ENCODE peak calls at places on chromosomes 7 and 10, in seven cellular contexts. One of them, this sample, is unnamed.

GRCh38 chr10:94092848-94093247 is 99.1 kb downstream of the PLCE1 start:
- DNase-seq in Calu3: no peak
- DNase-seq in upper lobe of left lung: no peak
- DNase-seq in H9: no peak
- DNase-seq in activated CD8-positive, alpha-beta T cell treated with anti-CD3 and anti-CD28 coated beads for 36 hours: no peak
- DNase-seq in prostate gland: no peak
- DNase-seq in GM20000: no peak
- DNase-seq in this sample: no peak

GRCh38 chr7:111148134-111148533 is 57.2 kb downstream of the LRRN3 start:
- DNase-seq in H9: no peak
- DNase-seq in upper lobe of left lung: no peak
- DNase-seq in GM20000: no peak
- DNase-seq in prostate gland: no peak
- DNase-seq in activated CD8-positive, alpha-beta T cell treated with anti-CD3 and anti-CD28 coated beads for 36 hours: no peak
- DNase-seq in Calu3: no peak
- DNase-seq in this sample: no peak

GRCh38 chr7:147170341-147171012 is 1053.9 kb downstream of the CNTNAP2 start:
- DNase-seq in Calu3: no peak
- DNase-seq in upper lobe of left lung: peak; percentile 51
- DNase-seq in GM20000: no peak
- DNase-seq in activated CD8-positive, alpha-beta T cell treated with anti-CD3 and anti-CD28 coated beads for 36 hours: no peak
- DNase-seq in prostate gland: no peak
- DNase-seq in H9: peak; percentile 38
- DNase-seq in this sample: no peak

GRCh38 chr7:128322040-128322643 is 21.6 kb downstream of the RBM28 start:
- DNase-seq in GM20000: no peak
- DNase-seq in activated CD8-positive, alpha-beta T cell treated with anti-CD3 and anti-CD28 coated beads for 36 hours: peak; percentile 41
- DNase-seq in Calu3: peak; percentile 18
- DNase-seq in prostate gland: no peak
- DNase-seq in H9: no peak
- DNase-seq in upper lobe of left lung: no peak
- DNase-seq in this sample: no peak

GRCh38 chr7:15723840-15724239 is 37.4 kb upstream of the MEOX2 start:
- DNase-seq in Calu3: no peak
- DNase-seq in GM20000: no peak
- DNase-seq in activated CD8-positive, alpha-beta T cell treated with anti-CD3 and anti-CD28 coated beads for 36 hours: no peak
- DNase-seq in upper lobe of left lung: no peak
- DNase-seq in prostate gland: no peak
- DNase-seq in H9: no peak
- DNase-seq in this sample: no peak

GRCh38 chr10:22340362-22341189 is 4.7 kb upstream of the SPAG6 start:
- DNase-seq in upper lobe of left lung: peak; percentile 94
- DNase-seq in activated CD8-positive, alpha-beta T cell treated with anti-CD3 and anti-CD28 coated beads for 36 hours: peak; percentile 65
- DNase-seq in H9: peak; percentile 72
- DNase-seq in Calu3: peak; percentile 61
- DNase-seq in prostate gland: peak; percentile 53
- DNase-seq in GM20000: peak; percentile 85
- DNase-seq in this sample: peak; percentile 53

GRCh38 chr7:158824028-158824427 is 5.3 kb downstream of the ESYT2 start:
- DNase-seq in GM20000: peak; percentile 64
- DNase-seq in Calu3: no peak
- DNase-seq in prostate gland: no peak
- DNase-seq in upper lobe of left lung: no peak
- DNase-seq in H9: no peak
- DNase-seq in activated CD8-positive, alpha-beta T cell treated with anti-CD3 and anti-CD28 coated beads for 36 hours: peak; percentile 85
- DNase-seq in this sample: no peak

GRCh38 chr7:19464241-19464640 is 244.6 kb downstream of the POLR1F start:
- DNase-seq in upper lobe of left lung: no peak
- DNase-seq in GM20000: no peak
- DNase-seq in H9: no peak
- DNase-seq in Calu3: no peak
- DNase-seq in prostate gland: no peak
- DNase-seq in activated CD8-positive, alpha-beta T cell treated with anti-CD3 and anti-CD28 coated beads for 36 hours: no peak
- DNase-seq in this sample: no peak

GRCh38 chr10:59907918-59908807 is 1.8 kb upstream of the CCDC6 start:
- DNase-seq in H9: peak; percentile 86
- DNase-seq in Calu3: peak; percentile 72
- DNase-seq in upper lobe of left lung: no peak
- DNase-seq in prostate gland: peak; percentile 69
- DNase-seq in GM20000: peak; percentile 39
- DNase-seq in activated CD8-positive, alpha-beta T cell treated with anti-CD3 and anti-CD28 coated beads for 36 hours: peak; percentile 77
- DNase-seq in this sample: no peak

GRCh38 chr7:68472688-68473087 is 1125.6 kb upstream of the AUTS2 start:
- DNase-seq in Calu3: no peak
- DNase-seq in H9: no peak
- DNase-seq in upper lobe of left lung: no peak
- DNase-seq in GM20000: no peak
- DNase-seq in activated CD8-positive, alpha-beta T cell treated with anti-CD3 and anti-CD28 coated beads for 36 hours: no peak
- DNase-seq in prostate gland: no peak
- DNase-seq in this sample: no peak

GRCh38 chr10:129892571-129893045 is 71.5 kb downstream of the EBF3 start:
- DNase-seq in GM20000: no peak
- DNase-seq in H9: no peak
- DNase-seq in prostate gland: no peak
- DNase-seq in Calu3: no peak
- DNase-seq in activated CD8-positive, alpha-beta T cell treated with anti-CD3 and anti-CD28 coated beads for 36 hours: no peak
- DNase-seq in upper lobe of left lung: no peak
- DNase-seq in this sample: no peak

GRCh38 chr10:129223363-129223762 is 243.7 kb upstream of the MGMT start:
- DNase-seq in upper lobe of left lung: no peak
- DNase-seq in prostate gland: no peak
- DNase-seq in GM20000: no peak
- DNase-seq in activated CD8-positive, alpha-beta T cell treated with anti-CD3 and anti-CD28 coated beads for 36 hours: no peak
- DNase-seq in Calu3: no peak
- DNase-seq in H9: no peak
- DNase-seq in this sample: no peak

GRCh38 chr10:86654411-86655172 is at the start of gene OPN4:
- DNase-seq in H9: no peak
- DNase-seq in activated CD8-positive, alpha-beta T cell treated with anti-CD3 and anti-CD28 coated beads for 36 hours: no peak
- DNase-seq in Calu3: no peak
- DNase-seq in GM20000: no peak
- DNase-seq in upper lobe of left lung: no peak
- DNase-seq in prostate gland: no peak
- DNase-seq in this sample: peak; percentile 27

GRCh38 chr7:135508853-135509588 is 881 bp downstream of the CNOT4 start:
- DNase-seq in upper lobe of left lung: no peak
- DNase-seq in prostate gland: peak; percentile 7
- DNase-seq in GM20000: peak; percentile 26
- DNase-seq in Calu3: peak; percentile 17
- DNase-seq in H9: peak; percentile 28
- DNase-seq in activated CD8-positive, alpha-beta T cell treated with anti-CD3 and anti-CD28 coated beads for 36 hours: peak; percentile 60
- DNase-seq in this sample: no peak

GRCh38 chr7:46229409-46229808 is 308.3 kb upstream of the IGFBP3 start:
- DNase-seq in prostate gland: no peak
- DNase-seq in GM20000: no peak
- DNase-seq in activated CD8-positive, alpha-beta T cell treated with anti-CD3 and anti-CD28 coated beads for 36 hours: no peak
- DNase-seq in Calu3: no peak
- DNase-seq in H9: no peak
- DNase-seq in upper lobe of left lung: no peak
- DNase-seq in this sample: no peak

GRCh38 chr10:62560207-62560819 is 186.1 kb downstream of the ZNF365 start:
- DNase-seq in GM20000: no peak
- DNase-seq in activated CD8-positive, alpha-beta T cell treated with anti-CD3 and anti-CD28 coated beads for 36 hours: no peak
- DNase-seq in upper lobe of left lung: no peak
- DNase-seq in H9: no peak
- DNase-seq in Calu3: no peak
- DNase-seq in prostate gland: no peak
- DNase-seq in this sample: no peak

GRCh38 chr10:133024711-133025557 is 62.8 kb upstream of the ADGRA1 start:
- DNase-seq in GM20000: no peak
- DNase-seq in upper lobe of left lung: peak; percentile 55
- DNase-seq in Calu3: no peak
- DNase-seq in activated CD8-positive, alpha-beta T cell treated with anti-CD3 and anti-CD28 coated beads for 36 hours: no peak
- DNase-seq in H9: no peak
- DNase-seq in prostate gland: no peak
- DNase-seq in this sample: no peak

GRCh38 chr7:71488308-71488707 is 356.4 kb downstream of the GALNT17 start:
- DNase-seq in activated CD8-positive, alpha-beta T cell treated with anti-CD3 and anti-CD28 coated beads for 36 hours: no peak
- DNase-seq in H9: peak; percentile 39
- DNase-seq in prostate gland: no peak
- DNase-seq in Calu3: no peak
- DNase-seq in GM20000: no peak
- DNase-seq in upper lobe of left lung: no peak
- DNase-seq in this sample: no peak

GRCh38 chr7:16203065-16203464 is 218.3 kb downstream of the CRPPA start:
- DNase-seq in H9: no peak
- DNase-seq in Calu3: peak; percentile 39
- DNase-seq in prostate gland: no peak
- DNase-seq in activated CD8-positive, alpha-beta T cell treated with anti-CD3 and anti-CD28 coated beads for 36 hours: no peak
- DNase-seq in GM20000: no peak
- DNase-seq in upper lobe of left lung: no peak
- DNase-seq in this sample: no peak

GRCh38 chr7:44633254-44634186 is 27.1 kb downstream of the OGDH start:
- DNase-seq in Calu3: peak; percentile 75
- DNase-seq in upper lobe of left lung: no peak
- DNase-seq in GM20000: peak; percentile 55
- DNase-seq in activated CD8-positive, alpha-beta T cell treated with anti-CD3 and anti-CD28 coated beads for 36 hours: peak; percentile 67
- DNase-seq in prostate gland: peak; percentile 76
- DNase-seq in H9: no peak
- DNase-seq in this sample: no peak

GRCh38 chr10:13685885-13686284 is 99.1 kb downstream of the PRPF18 start:
- DNase-seq in prostate gland: peak; percentile 55
- DNase-seq in activated CD8-positive, alpha-beta T cell treated with anti-CD3 and anti-CD28 coated beads for 36 hours: no peak
- DNase-seq in Calu3: no peak
- DNase-seq in H9: no peak
- DNase-seq in GM20000: no peak
- DNase-seq in upper lobe of left lung: no peak
- DNase-seq in this sample: no peak

GRCh38 chr7:34313289-34313688 is 344.7 kb upstream of the NPSR1 start:
- DNase-seq in Calu3: no peak
- DNase-seq in activated CD8-positive, alpha-beta T cell treated with anti-CD3 and anti-CD28 coated beads for 36 hours: no peak
- DNase-seq in prostate gland: no peak
- DNase-seq in H9: no peak
- DNase-seq in GM20000: no peak
- DNase-seq in upper lobe of left lung: no peak
- DNase-seq in this sample: no peak

GRCh38 chr10:77391605-77392235 is 245.9 kb downstream of the KCNMA1 start:
- DNase-seq in Calu3: peak; percentile 86
- DNase-seq in upper lobe of left lung: no peak
- DNase-seq in prostate gland: peak; percentile 61
- DNase-seq in activated CD8-positive, alpha-beta T cell treated with anti-CD3 and anti-CD28 coated beads for 36 hours: peak; percentile 57
- DNase-seq in GM20000: peak; percentile 54
- DNase-seq in H9: peak; percentile 89
- DNase-seq in this sample: no peak

DNA sequence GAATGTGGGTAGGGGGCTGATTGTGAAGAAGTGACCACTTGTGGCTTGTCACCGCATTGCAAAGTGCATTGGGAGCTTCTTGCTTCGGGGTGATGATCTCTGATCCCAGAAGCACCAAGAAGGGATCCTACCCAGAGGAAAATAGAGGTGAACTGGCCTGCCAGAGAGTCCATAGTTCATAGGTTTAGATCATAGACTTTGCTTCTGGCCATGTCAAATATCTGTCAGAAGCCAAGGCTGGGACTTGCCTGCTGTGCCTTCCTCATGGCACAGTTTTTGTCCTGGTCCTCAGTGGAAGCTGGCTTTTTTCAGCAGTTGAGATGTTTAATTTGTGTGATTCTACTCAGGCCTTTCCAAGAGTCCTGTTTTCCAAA is 1.1 kb downstream of the ZSWIM8 start:
- DNase-seq in H9: no peak
- DNase-seq in Calu3: no peak
- DNase-seq in upper lobe of left lung: no peak
- DNase-seq in prostate gland: no peak
- DNase-seq in activated CD8-positive, alpha-beta T cell treated with anti-CD3 and anti-CD28 coated beads for 36 hours: no peak
- DNase-seq in GM20000: no peak
- DNase-seq in this sample: no peak
- TF ChIP-seq CTCF in H9: no peak
- TF ChIP-seq CTCF in Calu3: peak; percentile 22
- TF ChIP-seq CTCF in upper lobe of left lung: no peak
- TF ChIP-seq CTCF in prostate gland: no peak
- TF ChIP-seq CTCF in activated CD8-positive, alpha-beta T cell treated with anti-CD3 and anti-CD28 coated beads for 36 hours: no peak
- TF ChIP-seq CTCF in GM20000: no peak
- TF ChIP-seq CTCF in this sample: no peak

DNA sequence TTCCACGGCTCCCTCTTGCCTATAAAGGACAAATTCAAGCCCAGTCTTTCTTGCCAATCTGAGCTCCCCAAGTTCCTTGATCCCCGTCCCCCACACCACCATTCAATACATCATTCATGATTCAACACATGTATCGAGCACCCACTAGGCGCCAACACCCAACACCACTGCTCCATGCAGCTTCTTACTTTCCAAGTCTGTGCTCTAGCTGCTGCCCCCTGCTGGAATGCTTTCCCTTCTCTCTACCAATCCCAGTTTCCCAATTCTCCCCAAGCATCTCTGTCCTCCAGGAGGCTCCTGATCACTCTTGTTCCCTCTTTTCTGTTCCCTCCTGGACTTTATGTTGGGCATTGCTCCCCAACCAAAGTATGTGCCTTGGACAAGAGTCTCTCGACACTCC is 172.6 kb downstream of the NEURL1 start:
- DNase-seq in H9: peak; percentile 64
- DNase-seq in upper lobe of left lung: no peak
- DNase-seq in GM20000: no peak
- DNase-seq in prostate gland: no peak
- DNase-seq in Calu3: no peak
- DNase-seq in activated CD8-positive, alpha-beta T cell treated with anti-CD3 and anti-CD28 coated beads for 36 hours: peak; percentile 32
- DNase-seq in this sample: no peak
- TF ChIP-seq CTCF in H9: peak; percentile 74
- TF ChIP-seq CTCF in upper lobe of left lung: peak; percentile 17
- TF ChIP-seq CTCF in GM20000: peak; percentile 26
- TF ChIP-seq CTCF in prostate gland: no peak
- TF ChIP-seq CTCF in Calu3: no peak
- TF ChIP-seq CTCF in activated CD8-positive, alpha-beta T cell treated with anti-CD3 and anti-CD28 coated beads for 36 hours: peak; percentile 19
- TF ChIP-seq CTCF in this sample: peak; percentile 38

DNA sequence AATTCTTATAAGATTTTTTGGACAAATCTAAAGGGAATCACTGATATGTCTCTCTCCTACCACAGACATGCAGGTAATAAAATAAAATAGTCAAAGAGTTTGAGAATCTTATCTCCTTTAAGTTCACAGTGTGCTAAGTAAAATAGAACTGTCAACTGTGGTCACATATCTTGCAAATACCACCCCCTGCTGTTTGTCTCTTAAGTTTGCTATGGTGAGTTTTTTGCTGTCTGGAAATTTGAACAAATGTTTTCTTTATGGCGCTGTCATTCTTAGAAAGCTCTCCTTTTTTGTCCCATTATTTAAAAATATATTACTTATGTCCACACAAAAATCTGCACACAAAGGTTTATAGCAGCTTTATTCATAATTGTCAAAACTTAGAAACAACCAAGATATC is 19.6 kb downstream of the GIMAP5 start:
- DNase-seq in H9: no peak
- DNase-seq in prostate gland: no peak
- DNase-seq in Calu3: no peak
- DNase-seq in activated CD8-positive, alpha-beta T cell treated with anti-CD3 and anti-CD28 coated beads for 36 hours: no peak
- DNase-seq in GM20000: peak; percentile 52
- DNase-seq in upper lobe of left lung: no peak
- DNase-seq in this sample: no peak
- TF ChIP-seq CTCF in H9: no peak
- TF ChIP-seq CTCF in prostate gland: no peak
- TF ChIP-seq CTCF in Calu3: no peak
- TF ChIP-seq CTCF in activated CD8-positive, alpha-beta T cell treated with anti-CD3 and anti-CD28 coated beads for 36 hours: peak; percentile 69
- TF ChIP-seq CTCF in GM20000: no peak
- TF ChIP-seq CTCF in upper lobe of left lung: peak; percentile 46
- TF ChIP-seq CTCF in this sample: peak; percentile 63

DNA sequence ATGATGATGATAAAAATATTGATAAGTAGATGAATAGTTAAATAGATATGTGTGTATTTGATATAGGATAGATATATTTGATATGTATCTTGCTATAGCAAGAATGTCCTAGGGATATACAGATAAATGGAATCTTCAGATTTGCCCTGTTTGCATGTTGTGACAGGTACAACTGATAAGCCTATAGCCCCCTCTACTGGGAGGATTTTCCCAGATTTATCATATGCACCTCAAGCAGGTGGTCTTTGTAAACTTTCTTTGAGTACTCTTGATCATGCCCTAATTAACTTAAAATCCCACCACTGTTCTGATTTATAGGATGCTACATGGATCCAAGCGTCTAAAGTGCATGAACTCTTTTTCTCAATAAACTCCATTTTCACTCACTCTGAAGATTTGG is 1050.7 kb downstream of the SORCS3 start:
- DNase-seq in activated CD8-positive, alpha-beta T cell treated with anti-CD3 and anti-CD28 coated beads for 36 hours: no peak
- DNase-seq in Calu3: no peak
- DNase-seq in prostate gland: no peak
- DNase-seq in GM20000: no peak
- DNase-seq in upper lobe of left lung: no peak
- DNase-seq in H9: no peak
- DNase-seq in this sample: no peak
- TF ChIP-seq CTCF in activated CD8-positive, alpha-beta T cell treated with anti-CD3 and anti-CD28 coated beads for 36 hours: no peak
- TF ChIP-seq CTCF in Calu3: no peak
- TF ChIP-seq CTCF in prostate gland: peak; percentile 11
- TF ChIP-seq CTCF in GM20000: no peak
- TF ChIP-seq CTCF in upper lobe of left lung: no peak
- TF ChIP-seq CTCF in H9: peak; percentile 84
- TF ChIP-seq CTCF in this sample: no peak